ENCODE peak calls at places on chromosomes 7 and 10, in five cellular contexts. W is right atrium auricular region, U is epithelial cell of proximal tubule, X is Calu3, L is fibroblast of pulmonary artery. C is an unnamed sample.

GRCh38 chr7:140881507-140882228 is 43.1 kb downstream of the BRAF start:
- DNase-seq in W (no peak), U (no peak), X (no peak), L (no peak), C (no peak)

GRCh38 chr7:99679032-99679399 is 780 bp downstream of the CYP3A5 start:
- DNase-seq in W (no peak), U (peak), X (peak), L (peak), C (no peak)

GRCh38 chr7:16668049-16668858 is 22.3 kb downstream of the BZW2 start:
- DNase-seq in W (peak), U (peak), X (peak), L (peak), C (no peak)

GRCh38 chr10:117541909-117542705 is 439 bp upstream of the EMX2 start:
- DNase-seq in W (peak), U (peak), X (no peak), L (peak), C (peak)

GRCh38 chr7:55534916-55535636 is 37.2 kb downstream of the VOPP1 start:
- DNase-seq in W (no peak), U (no peak), X (no peak), L (no peak), C (peak)

GRCh38 chr7:5481241-5482019 is 57.8 kb upstream of the TNRC18 start:
- DNase-seq in W (no peak), U (no peak), X (no peak), L (no peak), C (no peak)

GRCh38 chr7:95690367-95690947 is 81.9 kb upstream of the DYNC1I1 start:
- DNase-seq in W (no peak), U (peak), X (peak), L (peak), C (no peak)

GRCh38 chr10:33211123-33211878 is 123.2 kb downstream of the NRP1 start:
- DNase-seq in W (peak), U (no peak), X (no peak), L (peak), C (no peak)

GRCh38 chr7:105131890-105132289 is 117.9 kb downstream of the KMT2E start:
- DNase-seq in W (no peak), U (peak), X (no peak), L (no peak), C (no peak)

GRCh38 chr7:45048748-45049147 is 40.0 kb downstream of the NACAD start:
- DNase-seq in W (no peak), U (no peak), X (peak), L (no peak), C (no peak)

GRCh38 chr10:24440817-24441790 is 232.2 kb downstream of the KIAA1217 start:
- DNase-seq in W (no peak), U (no peak), X (no peak), L (no peak), C (no peak)

GRCh38 chr10:66924674-66925345 is 1.0 kb upstream of the LRRTM3 start:
- DNase-seq in W (no peak), U (no peak), X (no peak), L (no peak), C (no peak)

GRCh38 chr10:22629843-22630228 is 84.5 kb downstream of the PIP4K2A start:
- DNase-seq in W (no peak), U (no peak), X (no peak), L (no peak), C (no peak)

GRCh38 chr10:49556723-49557122 is 17.8 kb upstream of the ERCC6 start:
- DNase-seq in W (no peak), U (no peak), X (no peak), L (no peak), C (no peak)

GRCh38 chr7:21330462-21331178 is 97.3 kb upstream of the SP4 start:
- DNase-seq in W (no peak), U (no peak), X (no peak), L (no peak), C (no peak)

GRCh38 chr10:84236807-84237198 is 4.5 kb downstream of the LRIT1 start:
- DNase-seq in W (no peak), U (no peak), X (no peak), L (no peak), C (no peak)

GRCh38 chr10:120917521-120918250 is 66.5 kb downstream of the WDR11 start:
- DNase-seq in W (no peak), U (no peak), X (no peak), L (no peak), C (no peak)

GRCh38 chr7:155899596-155899995 is 87.3 kb upstream of the SHH start:
- DNase-seq in W (no peak), U (no peak), X (no peak), L (no peak), C (no peak)

GRCh38 chr7:82264752-82265305 is 178.7 kb downstream of the CACNA2D1 start:
- DNase-seq in W (no peak), U (no peak), X (no peak), L (no peak), C (no peak)

GRCh38 chr7:50615519-50615845 is 50.3 kb upstream of the DDC start:
- DNase-seq in W (no peak), U (no peak), X (no peak), L (no peak), C (no peak)

GRCh38 chr7:16636533-16637173 is 8.9 kb downstream of the ANKMY2 start:
- DNase-seq in W (no peak), U (no peak), X (no peak), L (no peak), C (no peak)

GRCh38 chr7:125934965-125935364 is 1005.3 kb upstream of the POT1 start:
- DNase-seq in W (no peak), U (no peak), X (no peak), L (no peak), C (no peak)

GRCh38 chr10:117374506-117375359 is 507 bp downstream of the PDZD8 start:
- DNase-seq in W (peak), U (no peak), X (no peak), L (peak), C (peak)

GRCh38 chr7:17121671-17122070 is 176.8 kb upstream of the AHR start:
- DNase-seq in W (no peak), U (no peak), X (no peak), L (no peak), C (no peak)

GRCh38 chr10:72812798-72813430 is 80.6 kb upstream of the OIT3 start:
- DNase-seq in W (no peak), U (no peak), X (no peak), L (peak), C (no peak)

GRCh38 chr10:29200280-29200679 is 88.6 kb upstream of the LYZL1 start:
- DNase-seq in W (no peak), U (no peak), X (no peak), L (no peak), C (no peak)

GRCh38 chr7:99324966-99325596 is 617 bp upstream of the ARPC1A start:
- DNase-seq in W (no peak), U (no peak), X (no peak), L (no peak), C (no peak)

GRCh38 chr10:100612601-100613595 is 77.2 kb downstream of the HIF1AN start:
- DNase-seq in W (no peak), U (no peak), X (no peak), L (no peak), C (peak)

GRCh38 chr7:133773601-133774000 is 353.5 kb upstream of the LRGUK start:
- DNase-seq in W (no peak), U (no peak), X (no peak), L (no peak), C (no peak)

GRCh38 chr7:77239471-77239870 is 39.9 kb upstream of the FGL2 start:
- DNase-seq in W (no peak), U (no peak), X (no peak), L (no peak), C (no peak)

GRCh38 chr7:134448359-134449229 is 10.3 kb downstream of the AKR1B1 start:
- DNase-seq in W (peak), U (peak), X (peak), L (peak), C (no peak)

GRCh38 chr7:19698331-19698730 is 10.5 kb downstream of the POLR1F start:
- DNase-seq in W (no peak), U (no peak), X (no peak), L (no peak), C (no peak)

GRCh38 chr7:82036146-82036886 is 266.5 kb upstream of the HGF start:
- DNase-seq in W (no peak), U (no peak), X (no peak), L (peak), C (no peak)

GRCh38 chr7:74403521-74404387 is 50.0 kb upstream of the GTF2IRD1 start:
- DNase-seq in W (no peak), U (no peak), X (no peak), L (no peak), C (no peak)

GRCh38 chr7:74405899-74406512 is 47.7 kb upstream of the GTF2IRD1 start:
- DNase-seq in W (no peak), U (no peak), X (no peak), L (no peak), C (no peak)

GRCh38 chr7:74404741-74405140 is 49.0 kb upstream of the GTF2IRD1 start:
- DNase-seq in W (no peak), U (no peak), X (no peak), L (no peak), C (no peak)

GRCh38 chr7:74404388-74404700 is 49.4 kb upstream of the GTF2IRD1 start:
- DNase-seq in W (no peak), U (no peak), X (no peak), L (no peak), C (no peak)

GRCh38 chr7:74405191-74405898 is 48.4 kb upstream of the GTF2IRD1 start:
- DNase-seq in W (no peak), U (no peak), X (no peak), L (peak), C (no peak)
- TF ChIP-seq CTCF in W (peak), U (peak), X (peak), L (peak), C (peak)

GRCh38 chr10:126117196-126117595 is 220.8 kb downstream of the FANK1 start:
- DNase-seq in W (peak), U (no peak), X (no peak), L (no peak), C (no peak)
- TF ChIP-seq CTCF in W (no peak), U (no peak), X (no peak), L (no peak), C (no peak)

DNA sequence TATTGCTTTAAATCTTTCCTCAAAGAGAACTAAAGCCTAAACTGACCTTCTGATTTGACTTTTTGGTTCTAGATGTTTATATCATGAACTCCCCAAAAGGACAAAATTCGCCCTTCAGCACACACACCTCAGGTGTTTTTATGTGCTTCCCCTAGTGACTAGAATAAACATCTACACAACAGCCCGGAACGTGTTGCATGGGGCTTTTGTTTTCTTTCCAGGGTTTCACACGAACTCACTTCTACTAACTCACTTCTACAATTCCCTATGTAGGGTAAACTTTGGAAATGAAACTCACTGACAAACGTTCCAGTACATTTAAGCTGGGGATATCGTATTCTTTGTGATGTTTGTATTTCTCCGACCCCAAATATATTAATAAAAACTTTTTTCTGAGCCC is 1.4 kb downstream of the TRA2A start:
- DNase-seq in W (no peak), U (peak), X (peak), L (peak), C (peak)
- TF ChIP-seq CTCF in W (no peak), U (peak), X (peak), L (peak), C (no peak)

GRCh38 chr7:1087462-1087809 is 477 bp upstream of the GPER1 start:
- DNase-seq in W (no peak), U (no peak), X (no peak), L (peak), C (no peak)
- TF ChIP-seq CTCF in W (no peak), U (no peak), X (no peak), L (no peak), C (no peak)

DNA sequence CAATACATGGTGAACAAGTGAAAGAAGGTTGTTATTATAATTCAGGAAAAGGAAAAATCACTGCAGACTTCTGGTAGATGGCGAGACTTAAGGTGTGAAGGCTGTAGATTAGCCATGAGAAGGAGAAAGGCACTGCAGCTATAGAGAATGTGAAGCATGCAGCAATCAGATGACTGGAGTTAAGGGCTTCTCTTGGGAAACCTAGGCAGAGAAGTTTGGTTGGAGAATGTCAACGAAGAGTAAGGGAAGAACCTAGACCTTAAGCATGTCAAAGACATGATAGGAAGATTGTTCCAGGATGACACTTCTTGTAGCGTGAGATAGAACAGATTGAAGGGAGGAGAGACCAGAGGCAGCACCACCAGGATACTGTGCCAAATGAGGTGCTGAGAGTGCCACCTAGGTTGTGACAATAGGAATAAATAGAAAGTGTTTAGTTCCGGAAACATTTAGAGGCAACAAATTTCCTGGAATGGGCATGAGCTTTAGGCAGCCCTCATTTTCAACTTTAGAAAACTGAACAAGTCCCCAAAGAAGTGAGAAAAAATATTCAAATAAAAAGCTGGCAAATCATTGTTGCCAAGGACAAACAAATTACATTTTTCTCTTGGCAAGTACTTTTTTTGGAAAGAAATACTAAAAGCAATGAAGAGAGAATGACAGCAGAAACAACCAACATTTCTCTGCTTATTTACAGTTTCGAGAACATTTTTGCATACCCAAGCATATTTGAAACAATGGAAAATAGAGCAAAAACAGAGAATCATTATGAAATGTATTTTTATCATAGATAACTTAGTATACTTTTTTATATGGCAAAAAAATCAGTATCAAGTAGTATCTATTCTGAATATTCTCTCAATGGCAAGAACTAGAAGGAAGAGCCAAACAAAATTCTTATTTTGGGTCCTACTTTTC is 4.9 kb downstream of the LRRC17 start:
- DNase-seq in W (no peak), U (no peak), X (peak), L (peak), C (no peak)
- TF ChIP-seq CTCF in W (no peak), U (peak), X (no peak), L (no peak), C (no peak)

GRCh38 chr7:86790383-86790782 is 146.7 kb downstream of the GRM3 start:
- DNase-seq in W (no peak), U (no peak), X (no peak), L (no peak), C (no peak)

GRCh38 chr7:86788948-86789347 is 145.2 kb downstream of the GRM3 start:
- DNase-seq in W (no peak), U (no peak), X (no peak), L (no peak), C (peak)

GRCh38 chr7:86786376-86786775 is 142.7 kb downstream of the GRM3 start:
- DNase-seq in W (no peak), U (no peak), X (no peak), L (no peak), C (no peak)

GRCh38 chr7:86784765-86785164 is 141.1 kb downstream of the GRM3 start:
- DNase-seq in W (no peak), U (no peak), X (no peak), L (no peak), C (no peak)

GRCh38 chr7:86785641-86786040 is 141.9 kb downstream of the GRM3 start:
- DNase-seq in W (no peak), U (no peak), X (no peak), L (no peak), C (peak)
- TF ChIP-seq CTCF in W (no peak), U (no peak), X (no peak), L (no peak), C (no peak)

GRCh38 chr7:42858570-42858969 is 53.3 kb downstream of the C7orf25 start:
- DNase-seq in W (no peak), U (no peak), X (no peak), L (peak), C (no peak)
- TF ChIP-seq CTCF in W (no peak), U (no peak), X (no peak), L (no peak), C (no peak)

DNA sequence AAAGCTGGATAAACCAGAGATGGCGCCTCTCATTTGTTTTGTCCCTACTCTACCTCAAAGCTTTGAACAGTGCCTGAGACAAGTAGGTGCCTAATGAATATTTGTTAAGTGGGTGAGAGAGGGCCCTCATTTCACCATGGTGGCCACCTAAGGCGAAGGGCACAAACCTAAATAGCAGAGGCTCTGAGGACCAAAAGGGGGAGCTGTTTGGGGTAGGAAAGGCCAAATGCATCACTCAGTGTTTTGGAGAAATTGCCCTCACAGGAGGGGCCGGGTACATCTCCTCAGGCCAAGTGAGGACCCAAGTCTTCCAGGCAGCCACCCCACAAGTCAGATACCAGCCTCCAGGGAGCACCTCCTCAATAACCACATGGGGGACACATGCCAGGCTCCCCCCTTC is 14.0 kb downstream of the IMPDH1 start:
- DNase-seq in W (no peak), U (no peak), X (no peak), L (no peak), C (peak)
- TF ChIP-seq CTCF in W (no peak), U (peak), X (no peak), L (peak), C (no peak)

DNA sequence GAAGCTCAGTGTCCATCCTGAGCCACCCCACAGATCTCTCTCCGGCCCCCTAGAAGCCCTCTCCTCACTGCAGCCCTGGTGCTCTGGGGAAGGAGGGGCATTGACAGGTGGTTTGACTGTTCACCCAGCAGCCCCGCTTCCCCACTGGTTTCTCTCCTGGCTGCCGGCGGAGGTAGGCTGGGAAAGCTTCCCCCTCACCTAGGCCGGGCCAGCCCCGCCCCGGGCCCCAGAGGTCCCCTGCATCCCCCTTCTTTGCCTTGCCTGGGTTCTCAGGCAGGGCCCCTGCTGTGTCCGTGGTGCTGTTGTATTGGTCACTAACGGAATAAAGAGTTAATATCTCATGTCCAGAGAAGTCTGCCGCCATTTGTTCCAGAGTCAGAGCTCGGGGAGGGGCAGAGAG is 21.2 kb downstream of the CLEC2L start:
- DNase-seq in W (no peak), U (no peak), X (no peak), L (no peak), C (no peak)
- TF ChIP-seq CTCF in W (no peak), U (no peak), X (no peak), L (no peak), C (no peak)

GRCh38 chr10:70367195-70367796 is 15.1 kb downstream of the LRRC20 start:
- DNase-seq in W (no peak), U (no peak), X (no peak), L (peak), C (no peak)
- TF ChIP-seq CTCF in W (no peak), U (no peak), X (no peak), L (no peak), C (no peak)

C was measured in GM13976.